ENCODE peak calls at places on chromosome 3, in six cellular contexts. C is pancreas, M is AG04450, B is IMR-90, Q is astrocyte of the spinal cord, V is RWPE1. L is an unnamed sample.

GRCh38 chr3:192207239-192207638 is 520.1 kb downstream of the FGF12 start:
- DNase-seq in M (no peak), Q (peak), V (no peak), B (no peak), C (no peak), L (no peak)

GRCh38 chr3:166205158-166205557 is 367.9 kb upstream of the BCHE start:
- DNase-seq in Q (no peak), M (no peak), B (no peak), V (no peak), C (no peak), L (no peak)

GRCh38 chr3:41893977-41894376 is 67.9 kb downstream of the ULK4 start:
- DNase-seq in V (peak), C (no peak), M (no peak), B (peak), Q (peak), L (peak)

GRCh38 chr3:130733236-130733884 is 13.3 kb downstream of the PIK3R4 start:
- DNase-seq in C (no peak), B (no peak), Q (no peak), V (no peak), M (no peak), L (no peak)

GRCh38 chr3:15055019-15055557 is 10.0 kb downstream of the MRPS25 start:
- DNase-seq in M (no peak), C (no peak), Q (peak), B (peak), V (no peak), L (no peak)

GRCh38 chr3:7275396-7275795 is 414.5 kb downstream of the GRM7 start:
- DNase-seq in M (no peak), C (no peak), V (no peak), Q (no peak), B (no peak), L (no peak)

GRCh38 chr3:162262145-162262544 is 765.5 kb downstream of the OTOL1 start:
- DNase-seq in M (no peak), B (peak), C (no peak), V (no peak), Q (no peak), L (no peak)

GRCh38 chr3:71581451-71581980 is 2.0 kb downstream of the FOXP1 start:
- DNase-seq in V (no peak), Q (peak), C (peak), B (no peak), M (no peak), L (peak)

GRCh38 chr3:186694288-186695032 is 22.7 kb upstream of the KNG1 start:
- DNase-seq in M (no peak), C (no peak), Q (no peak), V (peak), B (no peak), L (no peak)

GRCh38 chr3:148697311-148698189 is at the start of gene AGTR1:
- DNase-seq in B (peak), Q (peak), C (peak), V (no peak), M (no peak), L (peak)

GRCh38 chr3:184173374-184173722 is 1.3 kb upstream of the AP2M1 start:
- DNase-seq in Q (no peak), B (no peak), C (no peak), M (no peak), V (no peak), L (no peak)

GRCh38 chr3:141412087-141412935 is 44.0 kb downstream of the ZBTB38 start:
- DNase-seq in C (no peak), B (peak), V (peak), M (peak), Q (peak), L (peak)

GRCh38 chr3:60384352-60384751 is 866.9 kb downstream of the FHIT start:
- DNase-seq in Q (peak), M (no peak), C (no peak), B (peak), V (no peak), L (no peak)

GRCh38 chr3:111339017-111339416 is 203.0 kb upstream of the CD96 start:
- DNase-seq in V (no peak), C (no peak), B (no peak), Q (no peak), M (no peak), L (no peak)

GRCh38 chr3:14532691-14533456 is 7.3 kb downstream of the GRIP2 start:
- DNase-seq in C (peak), V (peak), Q (no peak), B (no peak), M (no peak), L (no peak)

GRCh38 chr3:44950273-44950672 is 25.7 kb downstream of the ZDHHC3 start:
- DNase-seq in M (no peak), C (no peak), Q (no peak), V (no peak), B (no peak), L (no peak)

GRCh38 chr3:136518102-136518501 is 234.1 kb downstream of the STAG1 start:
- DNase-seq in B (no peak), C (no peak), V (no peak), Q (no peak), M (no peak), L (no peak)

GRCh38 chr3:2535206-2535605 is 436.5 kb downstream of the CNTN4 start:
- DNase-seq in C (no peak), V (no peak), B (no peak), Q (no peak), M (no peak), L (no peak)

GRCh38 chr3:184651945-184652344 is 59.9 kb downstream of the MAGEF1 start:
- DNase-seq in B (no peak), C (no peak), V (peak), Q (no peak), M (no peak), L (no peak)

GRCh38 chr3:112871735-112872134 is 25.1 kb upstream of the CD200R1L start:
- DNase-seq in C (no peak), B (no peak), V (no peak), Q (no peak), M (no peak), L (no peak)

GRCh38 chr3:85516146-85516545 is 557.4 kb downstream of the CADM2 start:
- DNase-seq in C (no peak), B (no peak), V (no peak), Q (no peak), M (no peak), L (no peak)
- TF ChIP-seq CTCF in C (no peak), B (no peak), V (no peak), Q (no peak), M (no peak), L (no peak)

GRCh38 chr3:193292386-193292785 is 51.4 kb downstream of the PLAAT1 start:
- DNase-seq in B (no peak), C (no peak), Q (peak), M (no peak), V (no peak), L (no peak)

GRCh38 chr3:193297421-193297820 is 56.4 kb downstream of the PLAAT1 start:
- DNase-seq in Q (peak), C (no peak), V (no peak), B (no peak), M (no peak), L (no peak)

GRCh38 chr3:193301441-193301840 is 60.4 kb downstream of the PLAAT1 start:
- DNase-seq in M (no peak), Q (peak), V (peak), B (no peak), C (no peak), L (no peak)

GRCh38 chr3:193295985-193296384 is 55.0 kb downstream of the PLAAT1 start:
- DNase-seq in B (no peak), M (no peak), V (no peak), C (no peak), Q (no peak), L (no peak)
- TF ChIP-seq CTCF in B (no peak), M (no peak), V (no peak), C (no peak), Q (no peak), L (no peak)

GRCh38 chr3:9172851-9173320 is 76.6 kb downstream of the SRGAP3 start:
- DNase-seq in V (no peak), M (no peak), Q (no peak), C (no peak), B (no peak), L (peak)
- TF ChIP-seq CTCF in V (no peak), M (no peak), Q (no peak), C (no peak), B (no peak), L (no peak)

DNA sequence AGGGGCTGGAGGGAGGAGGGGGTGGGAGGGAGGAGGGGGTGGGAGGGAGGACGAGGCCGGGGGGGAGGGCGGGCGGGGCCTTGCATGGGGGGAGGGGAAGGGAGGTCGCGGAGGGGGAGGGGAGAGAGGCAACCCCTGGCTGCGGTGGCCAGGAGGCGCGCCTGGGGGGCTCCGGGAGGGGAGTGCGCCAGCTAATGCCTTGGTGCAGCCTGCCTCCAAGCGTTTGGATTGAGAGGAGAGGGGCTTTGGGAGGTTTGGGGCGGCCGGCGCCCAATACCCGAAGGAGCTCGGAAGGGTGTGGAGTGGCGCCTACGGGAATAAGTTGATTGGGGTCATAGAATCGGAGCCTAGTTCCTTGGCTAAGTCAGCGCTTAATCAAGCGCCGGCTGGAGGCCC is 544 bp downstream of the TFG start:
- DNase-seq in V (peak), C (peak), Q (no peak), M (no peak), B (peak), L (peak)
- TF ChIP-seq CTCF in V (no peak), C (no peak), Q (no peak), M (no peak), B (peak), L (no peak)

GRCh38 chr3:50534721-50535330 is 31.4 kb upstream of the CACNA2D2 start:
- DNase-seq in Q (peak), B (peak), V (no peak), M (no peak), C (no peak), L (peak)
- TF ChIP-seq CTCF in Q (no peak), B (no peak), V (no peak), M (no peak), C (no peak), L (no peak)

GRCh38 chr3:17430574-17430973 is 311.9 kb downstream of the TBC1D5 start:
- DNase-seq in M (no peak), C (no peak), B (no peak), Q (no peak), V (no peak), L (no peak)
- TF ChIP-seq CTCF in M (no peak), C (no peak), B (no peak), Q (no peak), V (no peak), L (no peak)

DNA sequence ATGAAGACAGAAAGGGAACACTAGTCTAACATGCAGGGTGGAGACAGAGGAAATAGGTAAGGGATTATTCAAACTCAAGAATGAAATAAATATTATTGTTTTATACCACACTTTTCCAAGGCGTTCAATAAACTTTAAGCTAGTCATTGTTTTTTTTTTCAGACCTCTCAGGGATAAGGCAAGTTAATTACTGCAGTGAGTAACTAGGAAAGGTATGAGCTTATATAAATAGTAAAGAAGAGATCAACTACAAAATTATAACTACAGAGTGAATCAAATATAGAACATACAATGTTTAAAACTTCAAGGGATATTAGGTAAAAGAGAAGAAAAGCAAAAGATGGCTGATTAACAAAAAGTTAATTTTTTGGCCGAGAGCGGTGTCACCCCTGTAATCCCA is 31.5 kb upstream of the XXYLT1 start:
- DNase-seq in C (no peak), B (peak), V (no peak), M (peak), Q (peak), L (peak)
- TF ChIP-seq CTCF in C (no peak), B (no peak), V (no peak), M (no peak), Q (no peak), L (no peak)

GRCh38 chr3:171453175-171453868 is 6.9 kb downstream of the TNIK start:
- DNase-seq in V (no peak), C (no peak), M (no peak), Q (no peak), B (no peak), L (no peak)
- TF ChIP-seq CTCF in V (no peak), C (no peak), M (peak), Q (peak), B (peak), L (peak)

DNA sequence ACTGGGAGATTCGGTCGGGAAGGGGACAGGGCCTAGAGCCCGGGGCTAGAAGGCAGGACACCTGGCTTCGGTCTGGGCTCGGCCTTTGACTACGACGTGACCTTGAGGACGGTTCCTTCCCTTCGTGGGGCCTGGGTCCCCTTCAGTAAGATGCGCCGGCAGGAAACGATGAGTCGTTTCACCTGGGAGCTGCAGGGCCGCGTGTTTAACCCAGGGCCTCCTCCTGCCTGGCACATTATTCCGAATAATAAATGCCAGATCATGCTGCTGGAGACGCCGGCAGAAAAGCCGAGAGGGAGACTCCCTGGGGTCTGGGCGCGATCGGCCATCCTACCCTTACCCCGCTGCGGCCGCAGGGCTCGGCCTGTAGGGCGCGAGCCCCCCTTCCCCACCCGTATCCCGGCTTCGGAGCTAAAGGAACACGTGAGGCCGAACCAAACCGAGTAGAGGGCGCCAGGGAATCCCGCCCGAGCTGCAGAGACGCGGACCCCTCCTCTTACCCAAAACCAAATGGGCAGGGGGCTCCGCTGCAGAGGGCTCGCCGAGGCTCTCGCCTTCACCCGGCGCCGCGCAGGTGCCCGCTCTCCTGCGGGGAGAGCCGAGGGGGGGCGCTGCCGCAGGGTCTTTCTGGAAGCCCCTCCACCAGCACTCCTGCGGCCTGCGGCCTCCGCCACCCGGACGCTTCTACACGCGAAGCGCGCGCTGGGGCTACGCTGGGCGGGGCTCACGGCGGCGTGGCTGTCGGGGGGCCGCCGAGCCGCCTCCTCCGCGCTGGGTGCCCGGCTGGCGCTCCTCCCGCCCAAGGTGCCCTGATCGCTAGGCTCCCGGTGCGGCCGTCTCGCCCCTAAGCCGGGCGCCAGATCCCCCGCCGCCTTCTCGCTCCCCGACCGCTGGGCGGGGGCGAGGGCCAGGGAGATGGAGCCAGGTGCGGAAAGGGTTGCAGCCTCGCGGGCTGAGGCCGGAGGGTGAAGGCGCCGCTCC is at the start of gene BDH1:
- DNase-seq in C (peak), Q (no peak), M (no peak), V (peak), B (no peak), L (peak)
- TF ChIP-seq CTCF in C (no peak), Q (no peak), M (no peak), V (no peak), B (no peak), L (no peak)

GRCh38 chr3:49900491-49901153 is 3.1 kb downstream of the MST1R start:
- DNase-seq in Q (peak), M (no peak), V (peak), B (peak), C (peak), L (peak)
- TF ChIP-seq CTCF in Q (no peak), M (no peak), V (no peak), B (no peak), C (no peak), L (no peak)

L was measured in foreskin fibroblast.